ENCODE peak calls at places on chromosome 7, in nine cellular contexts. N, B, D, O, M, K, V, S and T are unnamed samples.

GRCh38 chr7:101352920-101353308 is 9.8 kb upstream of the COL26A1 start:
- DNase-seq in M (no peak), B (no peak), S (no peak), D (no peak), N (no peak), O (no peak), K (no peak), V (no peak), T (no peak)

GRCh38 chr7:111159426-111159825 is 68.5 kb downstream of the LRRN3 start:
- DNase-seq in K (no peak), N (peak), S (no peak), O (peak), D (no peak), M (no peak), B (no peak), V (peak), T (no peak)

GRCh38 chr7:150313367-150313809 is 9.8 kb upstream of the LRRC61 start:
- DNase-seq in O (no peak), S (no peak), B (no peak), V (no peak), N (no peak), M (no peak), K (no peak), D (no peak), T (no peak)

GRCh38 chr7:127667017-127667670 is 15.2 kb downstream of the SND1 start:
- DNase-seq in O (peak), S (no peak), V (peak), D (no peak), K (no peak), N (peak), B (no peak), M (no peak), T (no peak)

GRCh38 chr7:36962367-36962766 is 238.1 kb upstream of the AOAH start:
- DNase-seq in D (no peak), O (no peak), V (no peak), S (no peak), M (no peak), N (no peak), B (no peak), K (no peak), T (peak)

GRCh38 chr7:6489612-6490011 is 41.9 kb upstream of the DAGLB start:
- DNase-seq in B (no peak), S (no peak), K (no peak), N (no peak), V (no peak), M (no peak), D (no peak), O (no peak), T (no peak)

GRCh38 chr7:132004528-132004927 is 448.1 kb upstream of the PODXL start:
- DNase-seq in V (peak), M (no peak), S (no peak), O (peak), N (peak), K (no peak), B (no peak), D (no peak), T (no peak)

GRCh38 chr7:137443616-137444015 is 100.1 kb upstream of the PTN start:
- DNase-seq in V (peak), B (no peak), D (no peak), O (peak), N (peak), K (no peak), S (no peak), M (no peak), T (no peak)

GRCh38 chr7:72437610-72438009 is 25.5 kb upstream of the CALN1 start:
- DNase-seq in D (no peak), N (no peak), V (no peak), S (no peak), O (no peak), B (no peak), M (no peak), K (no peak), T (no peak)

GRCh38 chr7:135744938-135745701 is 3.5 kb downstream of the FAM180A start:
- DNase-seq in K (no peak), O (peak), S (no peak), V (peak), D (no peak), M (no peak), N (peak), B (no peak), T (no peak)

GRCh38 chr7:82286096-82286841 is 157.3 kb downstream of the CACNA2D1 start:
- DNase-seq in B (no peak), V (no peak), K (no peak), D (no peak), S (no peak), O (peak), M (no peak), N (no peak), T (no peak)

GRCh38 chr7:65233409-65234034 is 140.1 kb upstream of the ZNF92 start:
- DNase-seq in D (no peak), M (no peak), K (no peak), N (no peak), O (no peak), B (no peak), S (no peak), V (no peak), T (no peak)

GRCh38 chr7:136067277-136067676 is 90.1 kb upstream of the MTPN start:
- DNase-seq in D (no peak), V (no peak), O (no peak), B (no peak), N (no peak), S (no peak), M (no peak), K (no peak), T (no peak)

GRCh38 chr7:91191771-91192170 is 72.5 kb upstream of the FZD1 start:
- DNase-seq in O (no peak), D (no peak), M (no peak), V (no peak), K (no peak), N (no peak), B (no peak), S (no peak), T (no peak)

GRCh38 chr7:90383879-90384278 is 19.4 kb upstream of the CLDN12 start:
- DNase-seq in N (peak), V (peak), S (no peak), M (no peak), O (peak), B (no peak), K (no peak), D (no peak), T (no peak)

GRCh38 chr7:50664461-50664922 is 99.3 kb upstream of the DDC start:
- DNase-seq in N (peak), O (peak), K (no peak), D (no peak), V (peak), M (no peak), S (no peak), B (no peak), T (no peak)

GRCh38 chr7:79272066-79272669 is 181.3 kb downstream of the MAGI2 start:
- DNase-seq in M (no peak), S (no peak), O (peak), B (no peak), D (no peak), K (no peak), V (peak), N (peak), T (no peak)

GRCh38 chr7:44998153-44998871 is 1.7 kb upstream of the CCM2 start:
- DNase-seq in B (no peak), N (no peak), S (no peak), D (no peak), O (no peak), K (no peak), V (peak), M (no peak), T (no peak)

GRCh38 chr7:151804756-151805503 is 72.0 kb downstream of the PRKAG2 start:
- DNase-seq in V (no peak), S (no peak), K (no peak), O (no peak), B (no peak), D (no peak), N (no peak), M (no peak), T (no peak)

GRCh38 chr7:152464312-152465117 is 28.7 kb upstream of the KMT2C start:
- DNase-seq in K (peak), B (no peak), S (peak), O (peak), V (peak), N (peak), D (peak), M (peak), T (peak)

GRCh38 chr7:41385996-41386395 is 316.9 kb downstream of the INHBA start:
- DNase-seq in M (no peak), B (no peak), N (no peak), O (no peak), K (no peak), D (no peak), V (no peak), S (no peak), T (no peak)

GRCh38 chr7:113521468-113521867 is 397.3 kb downstream of the PPP1R3A start:
- DNase-seq in V (no peak), O (peak), S (no peak), N (peak), M (no peak), K (no peak), D (no peak), B (no peak), T (no peak)

DNA sequence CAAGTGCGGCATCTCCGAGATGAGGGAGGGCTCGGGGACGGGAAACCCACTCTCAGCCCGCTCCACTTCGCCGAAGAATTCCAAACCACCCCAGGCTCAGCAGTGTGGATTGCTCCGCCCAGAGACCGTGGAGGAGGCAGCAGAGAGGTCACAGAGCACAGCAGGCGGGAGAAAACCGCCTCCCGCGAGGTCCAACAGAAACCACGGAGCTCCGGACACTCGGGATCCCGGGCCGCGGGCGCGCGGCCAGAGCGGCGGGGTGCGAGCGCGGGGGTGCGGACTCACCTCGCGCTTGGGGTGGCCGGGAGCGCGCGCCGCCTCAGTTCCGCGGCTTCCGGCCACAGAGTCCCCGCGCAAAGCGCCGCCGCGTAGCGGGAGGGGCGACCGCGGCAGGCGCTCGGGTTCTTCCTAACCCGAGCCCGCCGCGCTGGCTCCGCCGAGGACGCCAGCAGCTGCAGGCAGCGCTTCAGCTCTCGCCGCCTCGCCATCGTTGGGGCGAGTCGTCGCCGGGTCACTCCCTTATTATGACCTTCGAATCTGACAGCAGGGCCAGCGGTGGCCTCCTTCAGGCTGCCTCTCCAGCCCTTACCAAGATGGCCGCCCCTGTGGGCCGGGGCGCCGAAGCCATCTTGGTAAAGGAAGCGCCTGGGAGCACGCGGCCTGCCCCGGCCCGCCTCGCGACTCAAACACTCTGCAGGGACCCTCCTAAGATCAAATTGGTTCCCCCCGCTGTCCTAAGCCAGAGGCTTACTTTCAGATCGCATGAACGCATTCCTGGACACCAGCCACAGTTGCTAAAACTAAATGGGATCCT is at the start of gene NAPEPLD:
- DNase-seq in M (peak), S (peak), V (peak), K (peak), B (peak), O (peak), N (peak), D (peak), T (peak)
- TF ChIP-seq CTCF in M (no peak), S (no peak), V (no peak), K (no peak), B (peak), O (no peak), N (no peak), D (no peak), T (no peak)

DNA sequence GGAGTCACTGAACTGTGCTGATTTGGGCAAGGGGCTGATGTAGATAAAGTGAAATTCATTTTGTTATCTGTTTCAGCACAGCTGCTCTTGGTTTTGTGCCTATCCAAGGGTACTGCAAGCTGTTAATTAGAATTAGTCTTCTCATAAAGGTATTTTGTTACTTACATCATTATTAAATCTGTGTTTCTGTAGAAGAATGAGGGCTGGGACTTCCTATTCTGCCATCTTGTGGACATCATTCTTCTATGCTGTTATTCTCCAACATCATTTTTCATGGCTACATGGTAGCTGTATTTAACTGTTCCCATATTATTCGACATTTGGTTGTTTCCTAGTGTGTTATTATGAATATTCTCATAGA is 76.2 kb upstream of the CCDC71L start:
- DNase-seq in N (peak), M (no peak), K (no peak), O (peak), D (no peak), V (peak), B (no peak), S (no peak), T (peak)
- TF ChIP-seq CTCF in N (peak), M (no peak), K (no peak), O (peak), D (no peak), V (peak), B (no peak), S (peak), T (no peak)

GRCh38 chr7:15921576-15921975 is 235.1 kb upstream of the MEOX2 start:
- DNase-seq in B (no peak), N (no peak), O (peak), M (no peak), D (no peak), V (peak), K (no peak), S (no peak), T (no peak)
- TF ChIP-seq CTCF in B (no peak), N (no peak), O (peak), M (no peak), D (no peak), V (no peak), K (no peak), S (no peak), T (no peak)

GRCh38 chr7:17158261-17158660 is 140.2 kb upstream of the AHR start:
- DNase-seq in K (no peak), S (no peak), B (no peak), M (no peak), V (peak), N (no peak), D (no peak), O (peak), T (no peak)
- TF ChIP-seq CTCF in K (no peak), S (no peak), B (no peak), M (no peak), V (peak), N (no peak), D (no peak), O (no peak), T (no peak)

DNA sequence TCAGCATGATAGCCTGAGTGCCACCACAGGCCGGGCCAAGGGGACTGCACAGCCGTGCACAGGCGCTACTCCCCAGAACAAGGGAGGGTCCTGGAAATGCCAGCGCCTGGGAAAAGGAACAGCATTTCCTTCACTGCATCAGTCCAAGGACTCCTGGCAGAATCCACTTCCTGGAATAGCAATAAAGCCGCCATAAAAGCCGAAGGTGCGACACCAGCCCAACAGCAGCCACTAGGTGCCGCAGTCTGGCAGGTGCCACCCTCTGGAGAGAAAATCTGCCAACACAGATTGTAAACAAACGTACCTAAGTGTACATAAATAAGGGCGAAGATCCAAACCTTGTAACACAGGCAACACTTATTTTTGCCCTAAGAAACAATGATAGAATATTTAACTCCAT is 22.3 kb downstream of the VOPP1 start:
- DNase-seq in K (no peak), O (no peak), N (no peak), S (no peak), D (no peak), B (no peak), V (no peak), M (no peak), T (peak)
- TF ChIP-seq CTCF in K (no peak), O (no peak), N (no peak), S (no peak), D (no peak), B (peak), V (no peak), M (peak), T (peak)

GRCh38 chr7:158547817-158548216 is 39.8 kb downstream of the PTPRN2 start:
- DNase-seq in K (no peak), N (no peak), O (no peak), V (no peak), D (no peak), M (no peak), S (no peak), B (no peak), T (no peak)

GRCh38 chr7:158549834-158550700 is 37.6 kb downstream of the PTPRN2 start:
- DNase-seq in N (no peak), V (no peak), K (no peak), M (no peak), S (no peak), D (no peak), O (no peak), B (no peak), T (no peak)

GRCh38 chr7:158549176-158549833 is 38.3 kb downstream of the PTPRN2 start:
- DNase-seq in B (no peak), M (no peak), D (peak), N (no peak), K (no peak), S (no peak), O (peak), V (no peak), T (no peak)

GRCh38 chr7:158546626-158547025 is 41.0 kb downstream of the PTPRN2 start:
- DNase-seq in N (no peak), K (no peak), O (no peak), M (no peak), D (no peak), V (no peak), S (no peak), B (no peak), T (no peak)

DNA sequence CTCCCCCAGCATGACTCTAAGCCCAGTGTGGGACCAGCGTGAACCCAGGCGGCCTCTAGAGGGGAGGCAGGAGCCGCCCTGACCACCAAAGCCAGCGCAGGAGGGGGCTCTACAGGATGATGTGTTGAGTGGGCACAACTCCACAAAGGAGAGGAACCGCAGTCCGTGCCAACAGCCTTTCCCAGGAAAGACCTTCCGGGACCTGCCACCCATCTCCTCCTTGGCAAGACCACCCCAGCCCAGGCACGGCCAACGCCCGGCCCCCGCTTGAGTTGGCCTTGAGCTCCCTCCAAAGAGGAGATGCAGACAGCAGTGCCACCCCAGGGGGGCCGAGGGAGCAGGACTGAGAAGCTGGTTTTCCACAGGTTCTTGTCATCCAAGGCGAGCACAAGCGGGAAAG is 38.9 kb downstream of the PTPRN2 start:
- DNase-seq in M (no peak), N (no peak), O (no peak), B (no peak), K (no peak), S (no peak), V (no peak), D (no peak), T (no peak)
- TF ChIP-seq CTCF in M (no peak), N (no peak), O (no peak), B (no peak), K (no peak), S (no peak), V (no peak), D (no peak), T (no peak)